ENCODE peak calls at places on chromosomes 5 and 9, in ten cellular contexts. N is HT1080, R is progenitor cell of endocrine pancreas, F is hippocampal formation, T is H54, D is uterus, W is SK-N-DZ, B is T-helper 1 cell, P is fibroblast of the aortic adventitia, A is fibroblast of lung. O is an unnamed sample.

GRCh38 chr9:104025945-104026344 is 68.2 kb upstream of the SMC2 start:
- DNase-seq in N (no peak), P (peak), A (peak), F (no peak), D (no peak), B (no peak), W (no peak), R (no peak), T (no peak), O (no peak)

GRCh38 chr9:114580609-114581193 is 6.9 kb upstream of the ATP6V1G1 start:
- DNase-seq in R (no peak), P (no peak), B (no peak), W (no peak), T (no peak), A (no peak), N (no peak), F (no peak), D (no peak), O (no peak)

GRCh38 chr9:77981332-77981731 is 50.3 kb downstream of the GNAQ start:
- DNase-seq in D (no peak), N (peak), A (peak), R (no peak), W (no peak), F (no peak), B (no peak), P (peak), T (peak), O (no peak)

GRCh38 chr9:80127920-80128319 is 556.2 kb downstream of the TLE4 start:
- DNase-seq in T (no peak), B (no peak), F (no peak), N (no peak), P (no peak), A (no peak), R (no peak), D (no peak), W (no peak), O (no peak)

GRCh38 chr5:137629646-137630045 is 106.2 kb downstream of the KLHL3 start:
- DNase-seq in T (peak), F (peak), D (no peak), B (no peak), P (peak), W (peak), A (peak), N (peak), R (no peak), O (peak)

GRCh38 chr9:72996106-72996505 is 43.3 kb upstream of the ALDH1A1 start:
- DNase-seq in P (peak), D (no peak), R (no peak), F (no peak), A (no peak), T (no peak), W (no peak), B (no peak), N (peak), O (no peak)

GRCh38 chr5:87246046-87246445 is 21.6 kb upstream of the RASA1 start:
- DNase-seq in P (no peak), N (no peak), R (no peak), A (no peak), B (no peak), W (no peak), F (peak), T (no peak), D (no peak), O (no peak)

GRCh38 chr9:114805670-114806551 is at the start of gene TNFSF15:
- DNase-seq in A (peak), T (no peak), W (no peak), P (no peak), N (no peak), D (no peak), R (peak), F (no peak), B (no peak), O (peak)

GRCh38 chr5:34685485-34686197 is 29.5 kb downstream of the RAI14 start:
- DNase-seq in R (no peak), F (no peak), N (peak), D (no peak), A (peak), W (no peak), P (peak), T (no peak), B (no peak), O (no peak)

GRCh38 chr5:75654693-75655315 is 43.6 kb downstream of the ANKDD1B start:
- DNase-seq in N (no peak), A (no peak), W (peak), T (no peak), F (no peak), B (no peak), R (no peak), D (no peak), P (no peak), O (no peak)

GRCh38 chr9:132125944-132126720 is 35.7 kb upstream of the NTNG2 start:
- DNase-seq in B (no peak), A (no peak), W (no peak), P (no peak), T (no peak), F (no peak), R (no peak), D (no peak), N (no peak), O (no peak)

GRCh38 chr9:88005146-88005750 is 30.9 kb upstream of the CDK20 start:
- DNase-seq in F (no peak), B (no peak), P (peak), D (no peak), R (no peak), W (peak), A (no peak), N (no peak), T (no peak), O (no peak)

GRCh38 chr9:34372598-34373011 is 4.1 kb downstream of the MYORG start:
- DNase-seq in R (no peak), T (no peak), B (no peak), F (no peak), N (no peak), D (no peak), P (no peak), A (no peak), W (no peak), O (no peak)

GRCh38 chr5:115050860-115051259 is 118.8 kb downstream of the TRIM36 start:
- DNase-seq in N (no peak), P (peak), D (no peak), B (no peak), R (no peak), W (no peak), T (no peak), F (no peak), A (no peak), O (no peak)

GRCh38 chr5:143345671-143346440 is 57.6 kb downstream of the NR3C1 start:
- DNase-seq in W (peak), B (no peak), R (no peak), N (no peak), A (no peak), P (no peak), F (no peak), T (no peak), D (no peak), O (no peak)

GRCh38 chr5:157290156-157290980 is 24.4 kb downstream of the CYFIP2 start:
- DNase-seq in F (no peak), R (no peak), D (no peak), A (no peak), T (no peak), W (no peak), P (peak), B (no peak), N (peak), O (peak)

GRCh38 chr5:144812770-144813169 is 642.1 kb downstream of the KCTD16 start:
- DNase-seq in R (no peak), W (no peak), A (peak), B (no peak), T (no peak), F (no peak), P (peak), N (peak), D (no peak), O (peak)

GRCh38 chr9:105150991-105151685 is 93.3 kb upstream of the SLC44A1 start:
- DNase-seq in A (no peak), B (no peak), N (peak), R (no peak), W (no peak), P (no peak), D (no peak), T (peak), F (no peak), O (no peak)

GRCh38 chr5:145479862-145480261 is 355.3 kb downstream of the PRELID2 start:
- DNase-seq in D (no peak), T (no peak), B (no peak), W (no peak), A (no peak), R (no peak), N (no peak), P (peak), F (no peak), O (no peak)

GRCh38 chr5:16066320-16066719 is 113.3 kb downstream of the MARCHF11 start:
- DNase-seq in D (no peak), P (no peak), R (no peak), F (no peak), A (no peak), N (no peak), T (no peak), B (no peak), W (no peak), O (no peak)

GRCh38 chr9:136654820-136655219 is 7.9 kb upstream of the EGFL7 start:
- DNase-seq in F (no peak), N (no peak), T (no peak), B (no peak), W (no peak), D (no peak), R (no peak), P (no peak), A (no peak), O (no peak)

GRCh38 chr5:139561655-139562451 is 714 bp downstream of the UBE2D2 start:
- DNase-seq in F (no peak), A (peak), B (no peak), P (peak), D (peak), N (peak), W (peak), T (peak), R (peak), O (peak)

GRCh38 chr5:160159991-160160826 is 41.0 kb upstream of the PWWP2A start:
- DNase-seq in T (no peak), F (no peak), B (no peak), N (no peak), D (no peak), R (peak), W (no peak), A (no peak), P (no peak), O (no peak)

GRCh38 chr5:159133041-159133741 is 33.5 kb upstream of the EBF1 start:
- DNase-seq in D (peak), F (peak), B (no peak), N (peak), T (no peak), P (peak), A (peak), W (peak), R (no peak), O (peak)

GRCh38 chr5:65262590-65263189 is 219.0 kb downstream of the ADAMTS6 start:
- DNase-seq in N (peak), T (peak), P (peak), W (no peak), B (no peak), D (peak), R (no peak), F (no peak), A (peak), O (peak)

GRCh38 chr9:127788337-127789011 is 2.6 kb downstream of the CDK9 start:
- DNase-seq in W (no peak), B (no peak), R (no peak), P (no peak), D (no peak), N (no peak), A (no peak), F (no peak), T (no peak), O (no peak)

GRCh38 chr5:35485487-35485886 is 132.2 kb upstream of the SPEF2 start:
- DNase-seq in P (no peak), R (no peak), W (no peak), B (no peak), D (no peak), F (no peak), T (no peak), N (no peak), A (no peak), O (no peak)

GRCh38 chr5:92421937-92422336 is 1038.8 kb upstream of the ARRDC3 start:
- DNase-seq in A (peak), W (no peak), B (no peak), R (no peak), F (no peak), D (no peak), N (no peak), P (no peak), T (no peak), O (no peak)

GRCh38 chr5:91595436-91595835 is 212.3 kb upstream of the ARRDC3 start:
- DNase-seq in A (no peak), T (no peak), D (no peak), F (no peak), B (no peak), W (no peak), P (no peak), R (no peak), N (no peak), O (no peak)

GRCh38 chr9:72982161-72982799 is 29.4 kb upstream of the ALDH1A1 start:
- DNase-seq in W (no peak), D (no peak), P (no peak), B (no peak), N (peak), R (no peak), F (no peak), T (no peak), A (peak), O (no peak)

GRCh38 chr5:94094793-94095441 is 353.5 kb upstream of the POU5F2 start:
- DNase-seq in T (no peak), N (no peak), P (no peak), B (no peak), W (no peak), R (no peak), F (no peak), D (no peak), A (no peak), O (no peak)

GRCh38 chr5:172412724-172413260 is 41.5 kb downstream of the SH3PXD2B start:
- DNase-seq in T (no peak), F (no peak), N (peak), R (no peak), B (no peak), W (no peak), A (peak), P (peak), D (peak), O (peak)

GRCh38 chr9:69867081-69867814 is 46.6 kb downstream of the CFAP95 start:
- DNase-seq in W (peak), A (peak), P (peak), B (no peak), T (no peak), R (no peak), D (no peak), F (no peak), N (peak), O (no peak)

GRCh38 chr9:114454652-114455051 is 50.6 kb downstream of the WHRN start:
- DNase-seq in W (no peak), B (no peak), N (no peak), F (no peak), R (no peak), T (no peak), A (no peak), P (no peak), D (no peak), O (no peak)

GRCh38 chr9:133839822-133840329 is 101.7 kb upstream of the SARDH start:
- DNase-seq in A (peak), P (no peak), B (no peak), W (no peak), R (no peak), N (no peak), T (no peak), D (no peak), F (no peak), O (no peak)

GRCh38 chr9:2764371-2764770 is 47.1 kb downstream of the KCNV2 start:
- DNase-seq in A (no peak), N (peak), P (no peak), R (no peak), W (no peak), D (no peak), B (no peak), F (no peak), T (no peak), O (no peak)

GRCh38 chr9:70535546-70536323 is 121.3 kb upstream of the KLF9 start:
- DNase-seq in W (no peak), R (no peak), T (no peak), B (no peak), N (no peak), A (no peak), D (no peak), F (no peak), P (no peak), O (no peak)

GRCh38 chr5:151686673-151687378 is at the start of gene SPARC:
- DNase-seq in F (peak), D (peak), W (peak), T (peak), P (peak), R (peak), B (no peak), A (peak), N (peak), O (peak)